ENCODE peak calls at places on chromosomes 4 and X, in eight cellular contexts. I is activated CD4-positive, alpha-beta T cell treated with anti-CD3 and anti-CD28 coated beads for 48 hours; K is EH; T is hypothalamus; S is left lung; U is stomach; F is T-helper 1 cell; Q is fibroblast of pulmonary artery. H is an unnamed sample.

GRCh38 chr4:142567199-142567598 is 278.9 kb downstream of the INPP4B start:
- DNase-seq in I (peak; percentile 72), K (no peak), T (no peak), S (no peak), U (no peak), F (peak; percentile 43), Q (no peak), H (no peak)

GRCh38 chrX:132948648-132949260 is 9.7 kb downstream of the HS6ST2 start:
- DNase-seq in I (no peak), K (no peak), T (no peak), S (no peak), U (no peak), F (no peak), Q (no peak), H (no peak)

GRCh38 chrX:46228389-46228788 is 316.8 kb downstream of the ZNF674 start:
- DNase-seq in I (no peak), K (no peak), T (no peak), S (no peak), U (no peak), F (no peak), Q (no peak), H (no peak)

GRCh38 chr4:64935469-64936001 is 526.3 kb upstream of the TECRL start:
- DNase-seq in I (no peak), K (no peak), T (no peak), S (no peak), U (no peak), F (no peak), Q (no peak), H (no peak)

GRCh38 chr4:39043697-39044363 is 11.6 kb upstream of the TMEM156 start:
- DNase-seq in I (peak; percentile 40), K (peak; percentile 41), T (no peak), S (no peak), U (no peak), F (no peak), Q (peak; percentile 75), H (no peak)

GRCh38 chr4:4289575-4289929 is 402 bp downstream of the LYAR start:
- DNase-seq in I (no peak), K (no peak), T (no peak), S (no peak), U (no peak), F (no peak), Q (peak; percentile 19), H (no peak)

GRCh38 chr4:75723117-75723801 is 1.1 kb upstream of the USO1 start:
- DNase-seq in I (no peak), K (peak; percentile 61), T (no peak), S (no peak), U (no peak), F (no peak), Q (peak; percentile 53), H (no peak)

GRCh38 chr4:34893382-34893781 is 1350.9 kb downstream of the ARAP2 start:
- DNase-seq in I (no peak), K (no peak), T (no peak), S (no peak), U (no peak), F (no peak), Q (no peak), H (no peak)

GRCh38 chr4:174119051-174119450 is 164.4 kb downstream of the FBXO8 start:
- DNase-seq in I (no peak), K (peak; percentile 64), T (no peak), S (no peak), U (no peak), F (no peak), Q (peak; percentile 87), H (no peak)

GRCh38 chr4:71338846-71339593 is at the start of gene SLC4A4:
- DNase-seq in I (no peak), K (peak; percentile 88), T (no peak), S (no peak), U (no peak), F (no peak), Q (peak; percentile 16), H (no peak)

GRCh38 chrX:44011505-44011904 is 38.3 kb upstream of the NDP start:
- DNase-seq in I (no peak), K (no peak), T (no peak), S (no peak), U (no peak), F (no peak), Q (no peak), H (no peak)

H was measured in glomerular endothelial cell.